ENCODE peak calls at places on chromosomes 4 and X, in nine cellular contexts. P is lower lobe of right lung, F is fibroblast of pulmonary artery, M is ovary, B is stomach, U is cardiac muscle cell, C is upper lobe of right lung, E is fibroblast of lung, O is body of pancreas. I is an unnamed sample.
A peak's percentile ranks its signal among the peaks of the same experiment; 100 is the strongest.

GRCh38 chrX:118935352-118935751 is 39.1 kb upstream of the LONRF3 start:
- DNase-seq in C (no peak), E (no peak), M (no peak), P (no peak), F (no peak), U (no peak), B (no peak), O (no peak), I (no peak)

GRCh38 chrX:68894513-68895338 is 65.9 kb downstream of the EFNB1 start:
- DNase-seq in B (peak; percentile 64), E (peak; percentile 47), C (peak; percentile 76), M (peak; percentile 44), P (peak; percentile 67), F (peak; percentile 68), U (peak; percentile 70), O (peak; percentile 56), I (no peak)

GRCh38 chr4:107877361-107877760 is 52.6 kb downstream of the SGMS2 start:
- DNase-seq in E (no peak), U (no peak), O (no peak), P (no peak), C (no peak), F (no peak), B (no peak), M (no peak), I (no peak)

GRCh38 chr4:90841676-90842075 is 714.5 kb downstream of the CCSER1 start:
- DNase-seq in C (no peak), O (no peak), F (peak; percentile 82), U (peak; percentile 34), E (peak; percentile 28), M (no peak), P (no peak), B (no peak), I (peak; percentile 8)

GRCh38 chr4:123536225-123536624 is 139.6 kb downstream of the SPRY1 start:
- DNase-seq in B (no peak), P (no peak), E (no peak), U (no peak), F (no peak), O (no peak), M (no peak), C (no peak), I (no peak)

GRCh38 chr4:85995361-85995760 is 364.5 kb downstream of the MAPK10 start:
- DNase-seq in P (no peak), U (no peak), B (no peak), C (no peak), E (no peak), F (no peak), O (no peak), M (no peak), I (no peak)

GRCh38 chr4:73674451-73674919 is 54.2 kb upstream of the RASSF6 start:
- DNase-seq in O (peak; percentile 40), M (no peak), B (no peak), E (peak; percentile 58), P (no peak), F (no peak), C (no peak), U (no peak), I (no peak)

GRCh38 chrX:816411-816810 is 185.8 kb downstream of the SHOX start:
- DNase-seq in O (no peak), P (no peak), M (no peak), E (no peak), F (no peak), U (no peak), C (no peak), B (no peak), I (no peak)

GRCh38 chr4:88907478-88907877 is 149.5 kb downstream of the FAM13A start:
- DNase-seq in E (peak; percentile 2), B (no peak), F (no peak), U (no peak), M (no peak), P (no peak), O (no peak), C (no peak), I (no peak)

GRCh38 chr4:123229326-123229725 is 167.3 kb upstream of the SPRY1 start:
- DNase-seq in P (no peak), M (no peak), B (no peak), E (no peak), F (no peak), O (no peak), U (peak; percentile 30), C (no peak), I (no peak)

GRCh38 chrX:9538544-9539045 is 73.7 kb downstream of the TBL1X start:
- DNase-seq in C (no peak), E (no peak), B (no peak), M (no peak), F (no peak), P (no peak), O (peak; percentile 33), U (peak; percentile 44), I (no peak)

GRCh38 chrX:826448-826847 is 195.9 kb downstream of the SHOX start:
- DNase-seq in P (no peak), C (no peak), U (no peak), E (no peak), F (no peak), B (no peak), O (no peak), M (no peak), I (no peak)

GRCh38 chr4:113008726-113009125 is 40.7 kb upstream of the ANK2 start:
- DNase-seq in E (no peak), P (no peak), B (no peak), F (no peak), C (no peak), O (no peak), M (no peak), U (no peak), I (no peak)

GRCh38 chr4:143341186-143341755 is 4.6 kb downstream of the GAB1 start:
- DNase-seq in E (no peak), C (no peak), O (no peak), M (no peak), P (no peak), B (no peak), U (no peak), F (no peak), I (no peak)

GRCh38 chr4:68375667-68376559 is 26.0 kb upstream of the YTHDC1 start:
- DNase-seq in O (peak; percentile 51), E (peak; percentile 69), U (peak; percentile 64), P (peak; percentile 49), C (peak; percentile 66), B (no peak), F (peak; percentile 71), M (no peak), I (peak; percentile 36)

GRCh38 chr4:55158957-55159356 is 33.6 kb upstream of the KDR start:
- DNase-seq in C (no peak), U (no peak), O (no peak), F (no peak), P (no peak), E (no peak), M (no peak), B (no peak), I (no peak)

GRCh38 chrX:135185795-135186443 is 14.7 kb upstream of the CT55 start:
- DNase-seq in U (peak; percentile 58), M (no peak), B (no peak), O (no peak), E (peak; percentile 69), F (peak; percentile 59), P (no peak), C (no peak), I (peak; percentile 3)
- TF ChIP-seq CTCF in U (peak; percentile 47), M (no peak), B (no peak), O (peak; percentile 38), E (peak; percentile 63), F (peak; percentile 49), P (no peak), C (peak; percentile 41), I (peak; percentile 36)

DNA sequence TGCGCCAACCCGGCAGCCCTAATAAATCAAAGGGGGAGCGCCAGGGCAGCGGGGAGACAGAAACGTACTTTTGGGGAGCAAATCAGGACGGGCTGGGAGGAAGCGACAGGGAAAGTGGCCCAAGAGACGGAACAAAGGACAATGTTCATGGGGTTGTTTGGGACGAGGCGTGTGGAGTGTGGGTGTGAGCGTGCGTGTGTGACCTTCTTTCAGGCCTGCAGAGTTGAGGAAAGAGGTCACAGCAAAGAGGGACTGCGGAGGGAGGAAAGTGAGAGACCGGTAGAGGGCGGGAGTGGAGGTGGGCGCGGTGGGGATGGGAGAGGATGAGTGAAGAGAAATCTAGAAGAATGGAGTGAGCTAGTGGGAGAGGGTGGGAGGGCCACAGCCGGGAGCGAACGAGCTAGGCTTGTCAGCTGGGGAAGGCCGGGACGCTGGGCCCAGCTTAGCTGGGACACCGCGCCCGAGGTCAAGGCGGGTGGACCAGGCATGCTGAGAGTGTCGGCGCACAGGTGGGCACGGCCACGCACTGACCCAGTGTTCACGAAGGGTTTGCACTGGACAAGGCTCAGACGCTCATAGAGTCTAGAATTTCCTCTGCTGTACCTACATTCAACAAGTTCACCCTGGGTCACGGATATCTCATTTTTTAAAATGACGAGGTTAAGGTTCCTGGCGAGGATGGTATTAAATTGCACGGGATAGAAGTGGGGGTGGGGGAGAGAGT is 14.7 kb upstream of the PITX2 start:
- DNase-seq in U (no peak), E (no peak), P (no peak), M (no peak), C (no peak), O (no peak), B (no peak), F (no peak), I (no peak)
- H3K4me3 ChIP-seq in U (peak overlapping the region; percentile 17), E (peak overlapping the region; percentile 56), P (no peak overlapping the region), M (peak overlapping the region; percentile 9), C (no peak overlapping the region), O (no peak overlapping the region), B (peak overlapping the region; percentile 34), F (peak overlapping the region; percentile 7), I (peak overlapping the region; percentile 24)

DNA sequence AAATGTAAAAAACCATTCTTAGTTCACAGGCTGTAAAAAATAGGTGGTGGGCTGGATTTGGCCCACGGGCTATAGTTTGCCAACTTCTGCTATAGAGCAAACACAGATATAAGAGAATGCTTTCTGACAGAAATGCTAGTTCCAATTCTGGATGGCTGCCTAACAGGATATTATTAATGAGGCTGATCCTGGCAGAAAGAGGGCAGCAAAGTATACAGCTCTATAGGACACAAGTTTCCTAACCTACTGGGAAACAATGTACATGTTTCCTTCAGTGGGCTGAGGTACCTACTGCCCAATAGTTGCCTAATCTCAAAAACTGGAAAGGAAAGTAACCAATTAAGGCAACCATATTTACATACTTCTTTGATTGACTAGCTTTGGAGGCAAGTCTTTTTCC is 58.2 kb upstream of the UCP1 start:
- DNase-seq in O (no peak), B (no peak), U (peak; percentile 24), P (no peak), F (peak; percentile 29), E (peak; percentile 17), M (no peak), C (no peak), I (no peak)
- TF ChIP-seq CTCF in O (no peak), B (no peak), U (peak; percentile 22), P (no peak), F (peak; percentile 34), E (no peak), M (no peak), C (no peak), I (no peak)

GRCh38 chr4:127518022-127518421 is 114.7 kb upstream of the INTU start:
- DNase-seq in O (no peak), F (no peak), C (no peak), U (no peak), E (no peak), M (no peak), P (no peak), B (no peak), I (no peak)

GRCh38 chr4:127525585-127525984 is 107.2 kb upstream of the INTU start:
- DNase-seq in U (no peak), B (no peak), E (no peak), F (no peak), M (no peak), O (no peak), C (no peak), P (no peak), I (no peak)

GRCh38 chr4:127523369-127523768 is 109.4 kb upstream of the INTU start:
- DNase-seq in B (no peak), O (no peak), U (no peak), E (no peak), M (no peak), P (no peak), C (no peak), F (no peak), I (no peak)

GRCh38 chr4:127521463-127521862 is 111.3 kb upstream of the INTU start:
- DNase-seq in M (no peak), B (no peak), U (no peak), P (no peak), E (peak; percentile 29), C (no peak), O (no peak), F (no peak), I (no peak)
- H3K4me3 ChIP-seq in M (no peak overlapping the region), B (no peak overlapping the region), U (no peak overlapping the region), P (no peak overlapping the region), E (no peak overlapping the region), C (no peak overlapping the region), O (no peak overlapping the region), F (no peak overlapping the region), I (no peak overlapping the region)

I was measured in astrocyte of the cerebellum.